ENCODE peak calls at places on chromosomes 16 and 17, in eight cellular contexts. Q is esophagus muscularis mucosa, I is HCT116, T is transverse colon, C is vagina, G is GM12878, E is SK-N-SH, B is prostate gland. U is an unnamed sample. For H3K36me3 and H3K4me1, the result is how much of the 10 kb centered on the place peaks cover.

GRCh38 chr17:55458977-55459376 is 37.3 kb upstream of the MMD start:
- DNase-seq in Q (no peak), I (peak), T (no peak), C (no peak), G (no peak), E (no peak), B (no peak), U (no peak)

GRCh38 chr17:82065193-82065637 is 389 bp downstream of the DUS1L start:
- DNase-seq in Q (no peak), I (no peak), T (no peak), C (no peak), G (no peak), E (no peak), B (no peak), U (peak)

GRCh38 chr17:67245694-67246397 is 850 bp upstream of the HELZ start:
- DNase-seq in Q (no peak), I (no peak), T (peak), C (no peak), G (no peak), E (peak), B (peak), U (peak)

GRCh38 chr17:7408341-7408740 is 696 bp downstream of the NLGN2 start:
- DNase-seq in Q (no peak), I (no peak), T (no peak), C (no peak), G (no peak), E (no peak), B (no peak), U (no peak)

GRCh38 chr16:64864232-64864803 is 257.5 kb downstream of the CDH11 start:
- DNase-seq in Q (no peak), I (no peak), T (no peak), C (no peak), G (no peak), E (no peak), B (no peak), U (no peak)

GRCh38 chr16:15043344-15043743 is 12.5 kb downstream of the NTAN1 start:
- DNase-seq in Q (no peak), I (no peak), T (no peak), C (no peak), G (no peak), E (no peak), B (no peak), U (no peak)

GRCh38 chr16:68247932-68248331 is 2.8 kb downstream of the PLA2G15 start:
- DNase-seq in Q (no peak), I (no peak), T (no peak), C (no peak), G (no peak), E (no peak), B (no peak), U (no peak)

GRCh38 chr16:72992142-72992601 is 55.8 kb downstream of the ZFHX3 start:
- DNase-seq in Q (no peak), I (no peak), T (no peak), C (no peak), G (no peak), E (peak), B (no peak), U (no peak)

GRCh38 chr17:42200702-42201101 is 6.4 kb upstream of the GHDC start:
- DNase-seq in Q (peak), I (no peak), T (peak), C (no peak), G (no peak), E (peak), B (no peak), U (no peak)

GRCh38 chr17:51585514-51586104 is 325.3 kb downstream of the UTP18 start:
- DNase-seq in Q (peak), I (peak), T (peak), C (no peak), G (no peak), E (peak), B (peak), U (no peak)

GRCh38 chr17:63249256-63250006 is 196.7 kb downstream of the CYB561 start:
- DNase-seq in Q (no peak), I (no peak), T (no peak), C (no peak), G (no peak), E (no peak), B (no peak), U (no peak)

GRCh38 chr16:15782573-15783365 is 74.1 kb downstream of the MYH11 start:
- DNase-seq in Q (no peak), I (no peak), T (no peak), C (no peak), G (no peak), E (peak), B (no peak), U (peak)

GRCh38 chr16:19861811-19862327 is 22.8 kb downstream of the GPRC5B start:
- DNase-seq in Q (no peak), I (no peak), T (no peak), C (no peak), G (no peak), E (no peak), B (no peak), U (peak)

GRCh38 chr17:38448208-38448776 is 20.0 kb downstream of the ARHGAP23 start:
- DNase-seq in Q (no peak), I (no peak), T (no peak), C (no peak), G (no peak), E (no peak), B (no peak), U (no peak)

GRCh38 chr17:67606896-67607604 is 110.7 kb upstream of the NOL11 start:
- DNase-seq in Q (no peak), I (no peak), T (no peak), C (no peak), G (no peak), E (peak), B (no peak), U (no peak)

GRCh38 chr17:73280191-73280590 is 18.5 kb upstream of the CPSF4L start:
- DNase-seq in Q (no peak), I (no peak), T (no peak), C (no peak), G (no peak), E (no peak), B (no peak), U (no peak)

GRCh38 chr17:57639381-57639780 is 105.7 kb downstream of the CCDC182 start:
- DNase-seq in Q (no peak), I (no peak), T (no peak), C (no peak), G (no peak), E (no peak), B (no peak), U (peak)

GRCh38 chr17:77609553-77610517 is 348.7 kb upstream of the TNRC6C start:
- DNase-seq in Q (no peak), I (no peak), T (peak), C (peak), G (peak), E (no peak), B (peak), U (peak)

GRCh38 chr17:75371339-75371738 is 34.1 kb downstream of the GRB2 start:
- DNase-seq in Q (no peak), I (no peak), T (no peak), C (no peak), G (no peak), E (no peak), B (no peak), U (no peak)

GRCh38 chr16:79408355-79408754 is 192.2 kb downstream of the MAF start:
- DNase-seq in Q (no peak), I (no peak), T (no peak), C (no peak), G (no peak), E (no peak), B (no peak), U (no peak)

GRCh38 chr17:51833620-51834019 is 324.9 kb downstream of the CA10 start:
- DNase-seq in Q (no peak), I (no peak), T (no peak), C (no peak), G (no peak), E (no peak), B (no peak), U (no peak)

GRCh38 chr17:37476431-37477130 is 13.1 kb upstream of the DUSP14 start:
- DNase-seq in Q (no peak), I (no peak), T (peak), C (no peak), G (no peak), E (no peak), B (peak), U (no peak)

GRCh38 chr16:84055366-84055765 is 12.8 kb upstream of the SLC38A8 start:
- DNase-seq in Q (no peak), I (no peak), T (no peak), C (no peak), G (no peak), E (no peak), B (no peak), U (no peak)

GRCh38 chr16:87254734-87255133 is 62.5 kb downstream of the C16orf95 start:
- DNase-seq in Q (no peak), I (no peak), T (no peak), C (no peak), G (no peak), E (no peak), B (no peak), U (no peak)

GRCh38 chr17:44502598-44503079 is 567 bp downstream of the GPATCH8 start:
- DNase-seq in Q (no peak), I (no peak), T (no peak), C (no peak), G (no peak), E (no peak), B (no peak), U (peak)

GRCh38 chr16:31224092-31224955 is 7.4 kb upstream of the PYDC1 start:
- DNase-seq in Q (no peak), I (no peak), T (no peak), C (no peak), G (no peak), E (no peak), B (no peak), U (peak)

GRCh38 chr16:22233050-22233405 is 26.9 kb downstream of the EEF2K start:
- DNase-seq in Q (no peak), I (no peak), T (no peak), C (no peak), G (no peak), E (no peak), B (no peak), U (no peak)
- H3K36me3 ChIP-seq in Q (under half), I (under half), T (under half), C (under half), G (under half), E (under half), B (under half), U (half or more)

DNA sequence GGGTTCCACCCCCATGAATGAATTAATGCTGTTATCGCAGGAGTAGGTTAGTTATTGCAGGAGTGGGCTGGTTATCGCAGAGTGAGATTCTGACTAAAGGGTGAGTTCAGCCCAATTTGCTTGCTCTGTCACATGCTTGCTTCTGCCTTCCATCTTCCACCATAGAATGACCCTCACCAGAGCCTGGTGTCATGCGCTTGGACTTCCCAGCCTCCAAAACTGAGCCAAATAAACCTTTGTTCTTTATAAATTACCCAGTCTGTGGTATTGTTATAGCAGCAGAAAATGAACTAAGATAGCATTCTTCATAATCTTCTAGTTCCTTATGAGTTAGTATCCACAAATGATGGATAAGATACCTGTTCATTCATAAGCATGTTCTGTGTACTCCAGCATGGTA is 235.1 kb upstream of the TBX2 start:
- DNase-seq in Q (no peak), I (no peak), T (no peak), C (no peak), G (no peak), E (no peak), B (no peak), U (no peak)
- H3K4me1 ChIP-seq in Q (under half), I (under half), T (under half), C (under half), G (under half), E (under half), B (under half), U (under half)

DNA sequence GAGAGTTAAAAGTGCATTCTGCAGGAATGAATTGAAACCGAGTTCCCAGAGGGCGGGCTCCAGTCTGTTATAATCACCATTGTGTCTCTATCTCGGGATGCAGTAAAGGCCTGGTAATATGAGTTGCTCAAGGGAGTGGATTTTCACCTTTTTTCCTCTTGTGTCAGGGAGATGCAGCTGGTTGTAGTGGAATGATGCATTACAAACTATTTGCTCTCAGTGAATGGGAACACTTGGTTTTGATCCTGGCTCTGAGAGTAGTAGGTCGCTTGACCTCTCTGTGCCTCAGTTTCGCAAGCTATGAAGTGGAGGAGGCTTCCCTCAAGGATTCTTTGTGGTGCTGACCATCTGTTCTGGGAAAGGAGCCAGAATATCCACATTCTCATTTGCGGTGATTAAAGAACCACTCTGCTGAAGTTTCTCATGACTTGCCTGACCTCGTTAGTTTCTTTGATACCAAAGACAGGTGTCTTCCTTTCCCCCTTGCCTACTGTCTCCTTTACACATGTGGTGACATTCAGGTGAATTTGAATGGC is 115.9 kb downstream of the SNX29 start:
- DNase-seq in Q (no peak), I (peak), T (no peak), C (no peak), G (no peak), E (no peak), B (no peak), U (no peak)
- TF ChIP-seq POLR2AphosphoS5 in Q (no peak), I (no peak), T (no peak), C (no peak), G (no peak), E (no peak), B (no peak), U (no peak)

DNA sequence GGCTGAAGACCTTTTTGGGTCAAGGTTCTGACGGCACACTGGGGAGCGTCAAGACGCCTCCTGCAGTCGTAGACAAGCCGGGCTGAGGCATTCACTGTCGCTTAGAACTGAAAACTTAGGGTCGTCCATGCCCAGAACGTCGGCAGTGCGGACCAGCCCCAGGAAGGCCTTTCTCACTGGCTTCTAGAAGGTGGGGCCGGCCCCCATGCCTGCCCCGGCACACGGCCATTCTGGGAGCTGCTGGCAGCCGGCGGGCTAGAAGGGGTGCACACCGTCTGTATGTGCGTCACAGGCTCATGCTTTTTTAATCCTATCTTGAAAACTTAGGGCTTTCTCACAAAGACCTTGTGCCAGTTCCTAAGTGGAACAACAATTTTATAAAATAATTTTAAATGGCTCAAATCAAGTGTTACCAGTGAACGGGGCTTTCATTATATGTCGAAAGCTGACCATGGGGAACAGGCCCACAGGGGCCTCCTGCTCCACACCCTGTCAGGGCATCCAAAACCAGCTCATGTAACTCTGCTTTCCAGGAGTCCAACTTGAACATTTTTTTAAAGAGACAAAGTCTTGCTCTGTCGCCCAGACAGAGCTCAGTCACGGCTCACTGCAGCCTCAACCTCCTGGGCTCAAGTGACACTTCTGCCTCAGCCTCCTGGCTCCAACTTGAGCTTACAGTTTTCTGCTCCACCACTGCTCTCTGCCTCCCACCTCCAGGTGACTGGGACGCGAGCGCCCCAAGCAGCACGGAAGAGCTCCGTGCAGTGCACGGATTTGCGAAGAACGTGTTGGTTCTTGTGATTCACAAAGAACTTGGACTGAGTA is 111.2 kb downstream of the ANKRD11 start:
- DNase-seq in Q (no peak), I (no peak), T (no peak), C (no peak), G (no peak), E (no peak), B (peak), U (no peak)
- H3K36me3 ChIP-seq in Q (under half), I (under half), T (under half), C (under half), G (under half), E (under half), B (under half), U (under half)

DNA sequence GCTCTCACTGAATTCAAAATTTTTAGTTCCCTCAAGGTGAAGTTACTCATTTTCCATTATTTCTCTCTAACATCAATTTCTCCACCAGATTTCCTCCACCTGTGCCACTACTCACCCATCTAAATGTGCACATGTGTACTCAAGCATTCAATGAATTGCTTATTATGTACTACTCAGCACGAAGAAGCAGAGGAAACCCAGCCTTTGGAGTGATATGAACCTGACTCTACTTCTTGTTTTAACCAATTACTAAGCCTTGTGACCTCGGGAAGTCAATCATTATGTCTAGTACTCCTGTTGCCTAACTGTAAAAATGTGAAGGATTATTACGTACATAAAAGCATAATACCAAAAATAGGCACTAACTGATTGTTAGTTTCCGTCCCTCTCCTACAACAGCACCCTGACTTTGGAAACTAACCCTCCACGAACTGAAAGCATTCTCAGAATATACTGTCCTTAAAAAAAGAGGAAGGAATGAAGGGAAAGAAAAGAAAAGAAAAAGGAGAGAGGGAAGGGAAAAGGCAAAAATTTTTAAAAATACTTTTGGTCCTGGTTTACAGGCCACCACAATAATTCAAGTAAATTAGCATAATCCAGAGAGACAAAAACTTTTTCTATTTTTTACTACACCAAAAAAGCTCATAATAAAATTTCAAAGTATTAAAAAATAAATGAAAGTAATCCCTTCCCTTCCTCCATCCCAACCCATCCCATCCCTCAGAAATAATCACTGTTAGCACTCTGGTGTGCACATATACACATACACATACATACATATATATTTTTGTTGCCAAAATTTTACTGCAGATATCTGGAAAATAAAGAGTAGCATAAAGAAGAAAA is 53.6 kb downstream of the KANSL1 start:
- DNase-seq in Q (no peak), I (no peak), T (no peak), C (no peak), G (no peak), E (no peak), B (no peak), U (no peak)
- H3K4me1 ChIP-seq in Q (half or more), I (under half), T (under half), C (half or more), G (half or more), E (under half), B (under half), U (half or more)

DNA sequence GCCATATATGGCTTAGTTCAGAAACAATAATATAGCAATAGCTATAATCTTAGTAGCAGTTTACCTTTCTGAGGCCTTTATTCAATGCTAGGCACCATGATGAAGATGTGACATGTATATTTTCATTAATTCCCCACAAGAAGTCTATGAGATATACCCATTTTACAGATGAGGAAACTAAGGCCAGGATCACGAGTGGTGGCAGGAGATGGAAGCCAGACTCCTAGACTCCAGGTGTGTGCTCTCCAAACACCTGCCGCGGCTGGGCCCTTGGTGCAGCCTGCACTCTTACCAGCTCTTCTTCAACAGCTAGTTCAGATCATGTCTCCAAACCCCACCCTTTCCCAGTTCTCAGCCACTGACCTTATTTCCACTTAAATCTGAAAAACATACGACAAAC is 15.2 kb downstream of the NXPH3 start:
- DNase-seq in Q (peak), I (no peak), T (no peak), C (no peak), G (no peak), E (no peak), B (no peak), U (no peak)
- TF ChIP-seq POLR2AphosphoS5 in Q (no peak), I (no peak), T (no peak), C (no peak), G (no peak), E (no peak), B (no peak), U (no peak)

GRCh38 chr16:88343276-88343791 is 39.4 kb upstream of the ZNF469 start:
- DNase-seq in Q (no peak), I (no peak), T (no peak), C (no peak), G (no peak), E (no peak), B (no peak), U (no peak)
- H3K36me3 ChIP-seq in Q (under half), I (under half), T (under half), C (under half), G (under half), E (under half), B (under half), U (under half)

U was measured in spleen.